ENCODE peak calls at places on chromosome 9, in seven cellular contexts. One of them, this sample, is unnamed.

GRCh38 chr9:131310833-131311554 is 21.5 kb downstream of the PLPP7 start:
- DNase-seq in pons: no peak
- DNase-seq in fibroblast of pulmonary artery: no peak
- DNase-seq in stimulated activated CD8-positive, alpha-beta memory T cell treated with anti-CD3 and anti-CD28 coated beads, Interleukin-7, amount 100 ng/mL, for 1 hour: peak
- DNase-seq in amniotic stem cell: no peak
- DNase-seq in body of pancreas: no peak
- DNase-seq in mesenteric fat pad: no peak
- DNase-seq in this sample: peak

GRCh38 chr9:4842213-4842612 is 49.5 kb downstream of the RCL1 start:
- DNase-seq in fibroblast of pulmonary artery: no peak
- DNase-seq in mesenteric fat pad: no peak
- DNase-seq in pons: no peak
- DNase-seq in body of pancreas: no peak
- DNase-seq in stimulated activated CD8-positive, alpha-beta memory T cell treated with anti-CD3 and anti-CD28 coated beads, Interleukin-7, amount 100 ng/mL, for 1 hour: no peak
- DNase-seq in amniotic stem cell: no peak
- DNase-seq in this sample: no peak

GRCh38 chr9:130328349-130328801 is 62.8 kb downstream of the HMCN2 start:
- DNase-seq in mesenteric fat pad: no peak
- DNase-seq in fibroblast of pulmonary artery: peak
- DNase-seq in amniotic stem cell: no peak
- DNase-seq in stimulated activated CD8-positive, alpha-beta memory T cell treated with anti-CD3 and anti-CD28 coated beads, Interleukin-7, amount 100 ng/mL, for 1 hour: no peak
- DNase-seq in body of pancreas: peak
- DNase-seq in pons: no peak
- DNase-seq in this sample: no peak

GRCh38 chr9:72894342-72894741 is 58.5 kb downstream of the ALDH1A1 start:
- DNase-seq in mesenteric fat pad: no peak
- DNase-seq in amniotic stem cell: peak
- DNase-seq in stimulated activated CD8-positive, alpha-beta memory T cell treated with anti-CD3 and anti-CD28 coated beads, Interleukin-7, amount 100 ng/mL, for 1 hour: no peak
- DNase-seq in pons: no peak
- DNase-seq in body of pancreas: no peak
- DNase-seq in fibroblast of pulmonary artery: no peak
- DNase-seq in this sample: no peak

GRCh38 chr9:129858167-129858962 is 23.1 kb downstream of the USP20 start:
- DNase-seq in pons: no peak
- DNase-seq in amniotic stem cell: no peak
- DNase-seq in stimulated activated CD8-positive, alpha-beta memory T cell treated with anti-CD3 and anti-CD28 coated beads, Interleukin-7, amount 100 ng/mL, for 1 hour: no peak
- DNase-seq in fibroblast of pulmonary artery: no peak
- DNase-seq in mesenteric fat pad: no peak
- DNase-seq in body of pancreas: no peak
- DNase-seq in this sample: no peak

GRCh38 chr9:5230554-5230953 is 665 bp upstream of the INSL4 start:
- DNase-seq in body of pancreas: no peak
- DNase-seq in fibroblast of pulmonary artery: no peak
- DNase-seq in stimulated activated CD8-positive, alpha-beta memory T cell treated with anti-CD3 and anti-CD28 coated beads, Interleukin-7, amount 100 ng/mL, for 1 hour: no peak
- DNase-seq in mesenteric fat pad: no peak
- DNase-seq in amniotic stem cell: no peak
- DNase-seq in pons: no peak
- DNase-seq in this sample: no peak

GRCh38 chr9:90607701-90608122 is 34.9 kb downstream of the DIRAS2 start:
- DNase-seq in pons: no peak
- DNase-seq in mesenteric fat pad: no peak
- DNase-seq in amniotic stem cell: no peak
- DNase-seq in stimulated activated CD8-positive, alpha-beta memory T cell treated with anti-CD3 and anti-CD28 coated beads, Interleukin-7, amount 100 ng/mL, for 1 hour: no peak
- DNase-seq in fibroblast of pulmonary artery: no peak
- DNase-seq in body of pancreas: no peak
- DNase-seq in this sample: no peak

GRCh38 chr9:129783516-129784361 is 19.2 kb upstream of the TOR1B start:
- DNase-seq in fibroblast of pulmonary artery: peak
- DNase-seq in body of pancreas: peak
- DNase-seq in amniotic stem cell: peak
- DNase-seq in pons: peak
- DNase-seq in mesenteric fat pad: no peak
- DNase-seq in stimulated activated CD8-positive, alpha-beta memory T cell treated with anti-CD3 and anti-CD28 coated beads, Interleukin-7, amount 100 ng/mL, for 1 hour: peak
- DNase-seq in this sample: peak

GRCh38 chr9:71249729-71250317 is 128.4 kb upstream of the TRPM3 start:
- DNase-seq in body of pancreas: no peak
- DNase-seq in pons: peak
- DNase-seq in fibroblast of pulmonary artery: peak
- DNase-seq in mesenteric fat pad: no peak
- DNase-seq in amniotic stem cell: peak
- DNase-seq in stimulated activated CD8-positive, alpha-beta memory T cell treated with anti-CD3 and anti-CD28 coated beads, Interleukin-7, amount 100 ng/mL, for 1 hour: no peak
- DNase-seq in this sample: peak

GRCh38 chr9:91427873-91428272 is 4.2 kb upstream of the NFIL3 start:
- DNase-seq in amniotic stem cell: no peak
- DNase-seq in fibroblast of pulmonary artery: peak
- DNase-seq in body of pancreas: no peak
- DNase-seq in pons: no peak
- DNase-seq in stimulated activated CD8-positive, alpha-beta memory T cell treated with anti-CD3 and anti-CD28 coated beads, Interleukin-7, amount 100 ng/mL, for 1 hour: no peak
- DNase-seq in mesenteric fat pad: no peak
- DNase-seq in this sample: no peak

GRCh38 chr9:70491798-70492736 is 77.6 kb upstream of the KLF9 start:
- DNase-seq in amniotic stem cell: no peak
- DNase-seq in body of pancreas: no peak
- DNase-seq in pons: no peak
- DNase-seq in stimulated activated CD8-positive, alpha-beta memory T cell treated with anti-CD3 and anti-CD28 coated beads, Interleukin-7, amount 100 ng/mL, for 1 hour: no peak
- DNase-seq in mesenteric fat pad: no peak
- DNase-seq in fibroblast of pulmonary artery: peak
- DNase-seq in this sample: no peak

GRCh38 chr9:137872296-137872695 is 5.3 kb upstream of the CACNA1B start:
- DNase-seq in amniotic stem cell: no peak
- DNase-seq in stimulated activated CD8-positive, alpha-beta memory T cell treated with anti-CD3 and anti-CD28 coated beads, Interleukin-7, amount 100 ng/mL, for 1 hour: no peak
- DNase-seq in pons: no peak
- DNase-seq in mesenteric fat pad: no peak
- DNase-seq in body of pancreas: no peak
- DNase-seq in fibroblast of pulmonary artery: no peak
- DNase-seq in this sample: no peak

GRCh38 chr9:113531919-113532808 is 68.6 kb downstream of the RGS3 start:
- DNase-seq in amniotic stem cell: no peak
- DNase-seq in body of pancreas: no peak
- DNase-seq in stimulated activated CD8-positive, alpha-beta memory T cell treated with anti-CD3 and anti-CD28 coated beads, Interleukin-7, amount 100 ng/mL, for 1 hour: no peak
- DNase-seq in pons: no peak
- DNase-seq in fibroblast of pulmonary artery: no peak
- DNase-seq in mesenteric fat pad: peak
- DNase-seq in this sample: no peak

GRCh38 chr9:114428466-114428865 is 40.7 kb upstream of the AKNA start:
- DNase-seq in mesenteric fat pad: no peak
- DNase-seq in stimulated activated CD8-positive, alpha-beta memory T cell treated with anti-CD3 and anti-CD28 coated beads, Interleukin-7, amount 100 ng/mL, for 1 hour: no peak
- DNase-seq in fibroblast of pulmonary artery: no peak
- DNase-seq in amniotic stem cell: no peak
- DNase-seq in body of pancreas: no peak
- DNase-seq in pons: no peak
- DNase-seq in this sample: no peak

GRCh38 chr9:78678901-78679300 is 382.0 kb downstream of the PSAT1 start:
- DNase-seq in fibroblast of pulmonary artery: no peak
- DNase-seq in pons: no peak
- DNase-seq in amniotic stem cell: no peak
- DNase-seq in mesenteric fat pad: no peak
- DNase-seq in body of pancreas: no peak
- DNase-seq in stimulated activated CD8-positive, alpha-beta memory T cell treated with anti-CD3 and anti-CD28 coated beads, Interleukin-7, amount 100 ng/mL, for 1 hour: no peak
- DNase-seq in this sample: no peak

GRCh38 chr9:102911185-102911584 is 83.9 kb upstream of the CYLC2 start:
- DNase-seq in amniotic stem cell: no peak
- DNase-seq in body of pancreas: no peak
- DNase-seq in pons: no peak
- DNase-seq in mesenteric fat pad: no peak
- DNase-seq in stimulated activated CD8-positive, alpha-beta memory T cell treated with anti-CD3 and anti-CD28 coated beads, Interleukin-7, amount 100 ng/mL, for 1 hour: no peak
- DNase-seq in fibroblast of pulmonary artery: no peak
- DNase-seq in this sample: no peak

GRCh38 chr9:117224676-117225075 is 190.2 kb downstream of the ASTN2 start:
- DNase-seq in amniotic stem cell: no peak
- DNase-seq in body of pancreas: no peak
- DNase-seq in stimulated activated CD8-positive, alpha-beta memory T cell treated with anti-CD3 and anti-CD28 coated beads, Interleukin-7, amount 100 ng/mL, for 1 hour: no peak
- DNase-seq in pons: no peak
- DNase-seq in fibroblast of pulmonary artery: no peak
- DNase-seq in mesenteric fat pad: no peak
- DNase-seq in this sample: no peak

GRCh38 chr9:111794837-111795556 is at the start of gene SHOC1:
- DNase-seq in mesenteric fat pad: no peak
- DNase-seq in stimulated activated CD8-positive, alpha-beta memory T cell treated with anti-CD3 and anti-CD28 coated beads, Interleukin-7, amount 100 ng/mL, for 1 hour: no peak
- DNase-seq in pons: no peak
- DNase-seq in body of pancreas: peak
- DNase-seq in fibroblast of pulmonary artery: no peak
- DNase-seq in amniotic stem cell: no peak
- DNase-seq in this sample: no peak

GRCh38 chr9:20592673-20593072 is 29.6 kb downstream of the MLLT3 start:
- DNase-seq in pons: no peak
- DNase-seq in mesenteric fat pad: no peak
- DNase-seq in fibroblast of pulmonary artery: peak
- DNase-seq in stimulated activated CD8-positive, alpha-beta memory T cell treated with anti-CD3 and anti-CD28 coated beads, Interleukin-7, amount 100 ng/mL, for 1 hour: no peak
- DNase-seq in amniotic stem cell: no peak
- DNase-seq in body of pancreas: no peak
- DNase-seq in this sample: no peak

GRCh38 chr9:130041648-130042405 is 1.2 kb downstream of the FNBP1 start:
- DNase-seq in pons: no peak
- DNase-seq in fibroblast of pulmonary artery: peak
- DNase-seq in amniotic stem cell: no peak
- DNase-seq in stimulated activated CD8-positive, alpha-beta memory T cell treated with anti-CD3 and anti-CD28 coated beads, Interleukin-7, amount 100 ng/mL, for 1 hour: no peak
- DNase-seq in mesenteric fat pad: no peak
- DNase-seq in body of pancreas: peak
- DNase-seq in this sample: no peak

GRCh38 chr9:23659346-23660006 is 166.6 kb downstream of the ELAVL2 start:
- DNase-seq in pons: no peak
- DNase-seq in body of pancreas: no peak
- DNase-seq in stimulated activated CD8-positive, alpha-beta memory T cell treated with anti-CD3 and anti-CD28 coated beads, Interleukin-7, amount 100 ng/mL, for 1 hour: no peak
- DNase-seq in mesenteric fat pad: no peak
- DNase-seq in amniotic stem cell: no peak
- DNase-seq in fibroblast of pulmonary artery: no peak
- DNase-seq in this sample: no peak

GRCh38 chr9:126965541-126966428 is 51.2 kb downstream of the RALGPS1 start:
- DNase-seq in body of pancreas: peak
- DNase-seq in stimulated activated CD8-positive, alpha-beta memory T cell treated with anti-CD3 and anti-CD28 coated beads, Interleukin-7, amount 100 ng/mL, for 1 hour: no peak
- DNase-seq in pons: peak
- DNase-seq in mesenteric fat pad: no peak
- DNase-seq in amniotic stem cell: peak
- DNase-seq in fibroblast of pulmonary artery: peak
- DNase-seq in this sample: peak

This sample was measured in Jurkat, Clone E6-1.